ENCODE peak calls at places on chromosomes 1 and 21, in eight cellular contexts. Q is aorta; C is WERI-Rb-1; A is CD4-positive, CD25-positive, alpha-beta regulatory T cell; W is colonic mucosa; H is ovary; X is lower lobe of right lung; F is Panc1. E is an unnamed sample.

GRCh38 chr1:56065729-56066128 is 513.6 kb downstream of the PLPP3 start:
- DNase-seq in A (no peak), X (no peak), C (no peak), H (no peak), Q (no peak), W (no peak), F (no peak), E (no peak)

GRCh38 chr1:29621826-29622435 is 385.6 kb downstream of the PTPRU start:
- DNase-seq in F (no peak), H (no peak), Q (no peak), C (no peak), W (peak; percentile 4), X (no peak), A (no peak), E (no peak)

GRCh38 chr1:34549199-34549598 is 205.6 kb upstream of the GJB5 start:
- DNase-seq in C (peak; percentile 42), Q (no peak), F (no peak), H (no peak), A (no peak), X (no peak), W (peak; percentile 62), E (no peak)

GRCh38 chr21:23921670-23922418 is 1685.4 kb downstream of the MRPL39 start:
- DNase-seq in A (peak; percentile 26), C (no peak), W (no peak), X (no peak), H (no peak), F (no peak), Q (no peak), E (no peak)

GRCh38 chr1:7594002-7594713 is 176.9 kb upstream of the VAMP3 start:
- DNase-seq in H (peak; percentile 2), A (no peak), F (no peak), X (no peak), Q (peak; percentile 19), C (no peak), W (no peak), E (no peak)

GRCh38 chr1:162838863-162839262 is 22.1 kb downstream of the CCDC190 start:
- DNase-seq in C (no peak), W (no peak), X (no peak), H (no peak), F (no peak), Q (no peak), A (no peak), E (no peak)

GRCh38 chr1:67230539-67230938 is 64.3 kb downstream of the IL23R start:
- DNase-seq in A (no peak), X (no peak), Q (no peak), C (no peak), W (no peak), H (no peak), F (no peak), E (no peak)

GRCh38 chr1:111563619-111564018 is 56.0 kb upstream of the RAP1A start:
- DNase-seq in W (no peak), Q (no peak), H (no peak), A (no peak), X (no peak), F (no peak), C (no peak), E (no peak)

GRCh38 chr1:22625262-22625925 is 11.0 kb upstream of the C1QA start:
- DNase-seq in X (no peak), A (no peak), Q (no peak), F (no peak), H (no peak), C (no peak), W (no peak), E (no peak)

DNA sequence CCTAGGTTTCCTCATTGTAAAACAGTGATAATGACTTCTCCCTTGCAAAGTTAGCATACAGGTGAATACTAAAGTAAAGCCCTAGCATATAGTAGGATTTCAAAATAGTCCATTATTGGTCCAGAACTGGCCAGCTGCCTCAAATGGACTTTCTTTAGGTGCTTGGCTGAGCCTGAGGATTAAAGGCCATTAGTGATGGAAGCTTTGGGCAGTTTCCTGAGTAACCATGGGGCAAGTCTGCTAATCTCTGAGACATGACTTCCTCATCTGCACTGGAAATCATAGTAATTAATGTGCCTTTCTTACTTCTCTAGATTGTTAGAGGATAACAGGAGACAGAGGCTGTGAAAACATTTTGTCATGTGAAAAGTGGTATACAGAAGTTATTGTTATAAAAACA is 156.6 kb upstream of the UBE2U start:
- DNase-seq in C (peak; percentile 62), F (no peak), X (no peak), W (no peak), H (no peak), Q (no peak), A (no peak), E (no peak)
- H3K27ac ChIP-seq in C (no peak overlapping the region), F (no peak overlapping the region), X (no peak overlapping the region), W (no peak overlapping the region), H (no peak overlapping the region), Q (peak overlapping the region; percentile 32), A (no peak overlapping the region), E (no peak overlapping the region)

GRCh38 chr1:9559673-9560072 is 20.4 kb downstream of the SLC25A33 start:
- DNase-seq in H (no peak), Q (peak; percentile 2), A (peak; percentile 24), C (no peak), W (no peak), F (no peak), X (no peak), E (peak; percentile 49)

GRCh38 chr1:9555942-9556341 is 16.7 kb downstream of the SLC25A33 start:
- DNase-seq in C (no peak), H (no peak), A (no peak), W (no peak), X (no peak), Q (peak; percentile 24), F (no peak), E (no peak)

GRCh38 chr1:9558271-9558945 is 19.1 kb downstream of the SLC25A33 start:
- DNase-seq in W (no peak), C (no peak), F (no peak), H (no peak), A (no peak), X (no peak), Q (peak; percentile 23), E (no peak)

GRCh38 chr1:9558946-9559545 is 19.8 kb downstream of the SLC25A33 start:
- DNase-seq in H (no peak), Q (peak; percentile 43), A (no peak), X (no peak), F (no peak), C (no peak), W (no peak), E (no peak)

DNA sequence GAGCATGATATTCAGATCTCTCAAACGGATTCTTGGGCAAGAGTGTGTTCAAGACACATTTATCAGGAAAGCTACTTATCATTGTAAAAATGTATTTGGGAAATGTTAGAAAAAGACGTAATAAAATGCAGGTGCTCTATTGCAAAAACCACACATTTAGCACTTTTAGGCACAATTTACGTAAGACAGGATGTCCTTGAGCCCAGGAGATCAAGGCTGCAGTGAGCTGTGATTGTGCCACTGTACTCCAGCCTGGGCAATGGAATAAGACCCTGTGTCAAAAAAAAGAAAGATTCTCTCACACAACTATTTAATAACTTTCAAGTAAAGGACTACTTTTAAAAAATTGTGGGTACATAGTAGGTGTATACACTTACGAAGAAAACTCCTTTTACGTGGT is 18.4 kb downstream of the SLC25A33 start:
- DNase-seq in Q (peak; percentile 2), A (no peak), X (no peak), C (no peak), F (no peak), W (no peak), H (no peak), E (no peak)
- H3K36me3 ChIP-seq in Q (peaks cover 2% of the 10 kb centered on the region), A (peaks cover 19% of the 10 kb centered on the region), X (peaks cover 54% of the 10 kb centered on the region), C (peaks cover 35% of the 10 kb centered on the region), F (no peaks in the 10 kb centered on the region), W (no peaks in the 10 kb centered on the region), H (no peaks in the 10 kb centered on the region), E (peaks cover 6% of the 10 kb centered on the region)

GRCh38 chr1:213051127-213051880 is at the start of gene RPS6KC1:
- DNase-seq in W (peak; percentile 87), X (peak; percentile 93), C (peak; percentile 81), Q (peak; percentile 95), H (peak; percentile 82), F (peak; percentile 20), A (peak; percentile 90), E (peak; percentile 77)

GRCh38 chr1:213049232-213049631 is 1.8 kb upstream of the RPS6KC1 start:
- DNase-seq in A (no peak), W (no peak), X (no peak), H (no peak), C (no peak), Q (no peak), F (no peak), E (no peak)

GRCh38 chr1:213051881-213052202 is 801 bp downstream of the RPS6KC1 start:
- DNase-seq in A (no peak), H (no peak), C (no peak), Q (no peak), W (no peak), X (no peak), F (no peak), E (no peak)

GRCh38 chr1:213053455-213053854 is 2.4 kb downstream of the RPS6KC1 start:
- DNase-seq in A (no peak), F (no peak), H (no peak), Q (no peak), X (no peak), C (no peak), W (no peak), E (no peak)

GRCh38 chr1:213050745-213051126 is 305 bp upstream of the RPS6KC1 start:
- DNase-seq in Q (no peak), F (peak; percentile 55), A (no peak), X (no peak), W (no peak), C (no peak), H (no peak), E (no peak)
- H3K27ac ChIP-seq in Q (no peak overlapping the region), F (peak overlapping the region; percentile 96), A (peak overlapping the region; percentile 62), X (peak overlapping the region; percentile 82), W (peak overlapping the region; percentile 72), C (peak overlapping the region; percentile 54), H (peak overlapping the region; percentile 47), E (peak overlapping the region; percentile 61)

DNA sequence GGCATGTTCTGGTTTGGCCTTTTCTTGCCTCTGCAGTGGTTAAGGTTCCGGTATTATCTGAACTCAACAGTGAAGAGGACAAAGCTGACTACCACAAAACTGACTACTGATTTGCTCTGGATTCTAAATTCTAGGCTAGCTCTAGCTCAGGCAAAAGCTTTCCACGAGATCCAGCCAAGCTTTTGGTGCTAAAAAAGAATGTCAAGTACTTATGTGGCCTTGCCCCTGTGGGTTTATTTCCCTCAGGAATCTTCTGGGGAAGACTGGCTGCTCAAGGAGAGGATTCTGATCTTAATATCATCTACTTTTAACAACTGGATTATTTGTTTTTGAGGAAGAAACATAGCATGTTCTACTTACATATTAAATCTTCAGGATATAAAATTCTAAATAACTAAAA is 26.1 kb upstream of the MTMR11 start:
- DNase-seq in F (no peak), W (no peak), H (no peak), X (no peak), C (no peak), Q (no peak), A (no peak), E (no peak)
- H3K36me3 ChIP-seq in F (peaks cover 7% of the 10 kb centered on the region), W (peaks cover 13% of the 10 kb centered on the region), H (no peaks in the 10 kb centered on the region), X (peaks cover 71% of the 10 kb centered on the region), C (peaks cover 91% of the 10 kb centered on the region), Q (peaks cover 4% of the 10 kb centered on the region), A (peaks cover 33% of the 10 kb centered on the region), E (peaks cover 18% of the 10 kb centered on the region)

GRCh38 chr21:28111151-28111619 is 881.5 kb downstream of the LTN1 start:
- DNase-seq in H (peak; percentile 80), A (no peak), X (no peak), C (no peak), F (no peak), W (peak; percentile 41), Q (no peak), E (no peak)
- H3K27ac ChIP-seq in H (no peak overlapping the region), A (no peak overlapping the region), X (no peak overlapping the region), C (no peak overlapping the region), F (no peak overlapping the region), W (no peak overlapping the region), Q (peak overlapping the region; percentile 28), E (no peak overlapping the region)

E was measured in CD4-positive, alpha-beta memory T cell.